ENCODE peak calls at places on chromosomes 3 and 15, in five cellular contexts. One of them, this sample, is unnamed.

GRCh38 chr3:72060447-72061034 is 275.6 kb upstream of the PROK2 start:
- DNase-seq in effector memory CD4-positive, alpha-beta T cell: no peak
- DNase-seq in lung: no peak
- DNase-seq in kidney epithelial cell: no peak
- DNase-seq in heart right ventricle: no peak
- DNase-seq in this sample: no peak

GRCh38 chr3:108505811-108506210 is 4.6 kb downstream of the MYH15 start:
- DNase-seq in effector memory CD4-positive, alpha-beta T cell: no peak
- DNase-seq in lung: no peak
- DNase-seq in kidney epithelial cell: no peak
- DNase-seq in heart right ventricle: no peak
- DNase-seq in this sample: no peak

GRCh38 chr3:12884104-12884742 is 42.9 kb upstream of the RPL32 start:
- DNase-seq in effector memory CD4-positive, alpha-beta T cell: no peak
- DNase-seq in lung: no peak
- DNase-seq in kidney epithelial cell: no peak
- DNase-seq in heart right ventricle: no peak
- DNase-seq in this sample: peak; percentile 52

GRCh38 chr3:115418583-115418982 is 204.7 kb upstream of the GAP43 start:
- DNase-seq in effector memory CD4-positive, alpha-beta T cell: no peak
- DNase-seq in lung: no peak
- DNase-seq in kidney epithelial cell: no peak
- DNase-seq in heart right ventricle: no peak
- DNase-seq in this sample: no peak

GRCh38 chr3:51243919-51244318 is 141.2 kb upstream of the MANF start:
- DNase-seq in effector memory CD4-positive, alpha-beta T cell: no peak
- DNase-seq in lung: no peak
- DNase-seq in kidney epithelial cell: no peak
- DNase-seq in heart right ventricle: no peak
- DNase-seq in this sample: no peak

GRCh38 chr15:51129513-51130197 is 34.9 kb upstream of the TNFAIP8L3 start:
- DNase-seq in effector memory CD4-positive, alpha-beta T cell: no peak
- DNase-seq in lung: no peak
- DNase-seq in kidney epithelial cell: no peak
- DNase-seq in heart right ventricle: no peak
- DNase-seq in this sample: no peak

GRCh38 chr3:177039875-177040274 is 157.4 kb downstream of the TBL1XR1 start:
- DNase-seq in effector memory CD4-positive, alpha-beta T cell: no peak
- DNase-seq in lung: no peak
- DNase-seq in kidney epithelial cell: no peak
- DNase-seq in heart right ventricle: no peak
- DNase-seq in this sample: no peak

GRCh38 chr3:107992976-107993684 is 97.7 kb downstream of the CD47 start:
- DNase-seq in effector memory CD4-positive, alpha-beta T cell: no peak
- DNase-seq in lung: no peak
- DNase-seq in kidney epithelial cell: no peak
- DNase-seq in heart right ventricle: no peak
- DNase-seq in this sample: no peak

GRCh38 chr3:173065543-173065970 is 75.5 kb downstream of the SPATA16 start:
- DNase-seq in effector memory CD4-positive, alpha-beta T cell: no peak
- DNase-seq in lung: no peak
- DNase-seq in kidney epithelial cell: no peak
- DNase-seq in heart right ventricle: peak; percentile 22
- DNase-seq in this sample: no peak

GRCh38 chr3:119295816-119296484 is 1.8 kb downstream of the ARHGAP31 start:
- DNase-seq in effector memory CD4-positive, alpha-beta T cell: no peak
- DNase-seq in lung: no peak
- DNase-seq in kidney epithelial cell: no peak
- DNase-seq in heart right ventricle: no peak
- DNase-seq in this sample: no peak

GRCh38 chr15:34993877-34994276 is 5.8 kb upstream of the ZNF770 start:
- DNase-seq in effector memory CD4-positive, alpha-beta T cell: no peak
- DNase-seq in lung: no peak
- DNase-seq in kidney epithelial cell: no peak
- DNase-seq in heart right ventricle: no peak
- DNase-seq in this sample: no peak

GRCh38 chr15:47475336-47475735 is 242.0 kb upstream of the SEMA6D start:
- DNase-seq in effector memory CD4-positive, alpha-beta T cell: no peak
- DNase-seq in lung: no peak
- DNase-seq in kidney epithelial cell: no peak
- DNase-seq in heart right ventricle: no peak
- DNase-seq in this sample: no peak

GRCh38 chr3:14413381-14414071 is 11.1 kb downstream of the SLC6A6 start:
- DNase-seq in effector memory CD4-positive, alpha-beta T cell: no peak
- DNase-seq in lung: peak; percentile 86
- DNase-seq in kidney epithelial cell: no peak
- DNase-seq in heart right ventricle: no peak
- DNase-seq in this sample: no peak

GRCh38 chr15:83561661-83562060 is 92.3 kb upstream of the ADAMTSL3 start:
- DNase-seq in effector memory CD4-positive, alpha-beta T cell: no peak
- DNase-seq in lung: no peak
- DNase-seq in kidney epithelial cell: no peak
- DNase-seq in heart right ventricle: no peak
- DNase-seq in this sample: no peak

GRCh38 chr15:57216288-57216687 is 160.0 kb upstream of the CGNL1 start:
- DNase-seq in effector memory CD4-positive, alpha-beta T cell: no peak
- DNase-seq in lung: no peak
- DNase-seq in kidney epithelial cell: no peak
- DNase-seq in heart right ventricle: no peak
- DNase-seq in this sample: no peak

GRCh38 chr3:110413807-110414748 is 657.5 kb upstream of the NECTIN3 start:
- DNase-seq in effector memory CD4-positive, alpha-beta T cell: no peak
- DNase-seq in lung: no peak
- DNase-seq in kidney epithelial cell: no peak
- DNase-seq in heart right ventricle: no peak
- DNase-seq in this sample: peak; percentile 8

GRCh38 chr15:27235689-27236088 is 264.7 kb downstream of the GABRG3 start:
- DNase-seq in effector memory CD4-positive, alpha-beta T cell: no peak
- DNase-seq in lung: no peak
- DNase-seq in kidney epithelial cell: no peak
- DNase-seq in heart right ventricle: no peak
- DNase-seq in this sample: no peak

GRCh38 chr3:137222736-137223135 is 265.0 kb downstream of the IL20RB start:
- DNase-seq in effector memory CD4-positive, alpha-beta T cell: no peak
- DNase-seq in lung: no peak
- DNase-seq in kidney epithelial cell: no peak
- DNase-seq in heart right ventricle: no peak
- DNase-seq in this sample: no peak

GRCh38 chr3:22263042-22263441 is 512.0 kb upstream of the ZNF385D start:
- DNase-seq in effector memory CD4-positive, alpha-beta T cell: no peak
- DNase-seq in lung: no peak
- DNase-seq in kidney epithelial cell: no peak
- DNase-seq in heart right ventricle: no peak
- DNase-seq in this sample: no peak

GRCh38 chr15:51970132-51970817 is 1.3 kb downstream of the LEO1 start:
- DNase-seq in effector memory CD4-positive, alpha-beta T cell: no peak
- DNase-seq in lung: no peak
- DNase-seq in kidney epithelial cell: no peak
- DNase-seq in heart right ventricle: no peak
- DNase-seq in this sample: no peak

GRCh38 chr3:134044459-134044858 is 14.7 kb upstream of the SLCO2A1 start:
- DNase-seq in effector memory CD4-positive, alpha-beta T cell: no peak
- DNase-seq in lung: no peak
- DNase-seq in kidney epithelial cell: no peak
- DNase-seq in heart right ventricle: no peak
- DNase-seq in this sample: no peak

GRCh38 chr3:190294030-190294429 is 28.2 kb downstream of the CLDN1 start:
- DNase-seq in effector memory CD4-positive, alpha-beta T cell: no peak
- DNase-seq in lung: no peak
- DNase-seq in kidney epithelial cell: no peak
- DNase-seq in heart right ventricle: no peak
- DNase-seq in this sample: no peak

GRCh38 chr15:75809986-75810750 is 33.1 kb upstream of the UBE2Q2 start:
- DNase-seq in effector memory CD4-positive, alpha-beta T cell: no peak
- DNase-seq in lung: no peak
- DNase-seq in kidney epithelial cell: no peak
- DNase-seq in heart right ventricle: no peak
- DNase-seq in this sample: no peak

GRCh38 chr3:49790626-49791411 is 4.5 kb upstream of the IP6K1 start:
- DNase-seq in effector memory CD4-positive, alpha-beta T cell: no peak
- DNase-seq in lung: no peak
- DNase-seq in kidney epithelial cell: no peak
- DNase-seq in heart right ventricle: no peak
- DNase-seq in this sample: no peak

GRCh38 chr15:72168131-72168825 is 29.3 kb downstream of the GRAMD2A start:
- DNase-seq in effector memory CD4-positive, alpha-beta T cell: no peak
- DNase-seq in lung: no peak
- DNase-seq in kidney epithelial cell: no peak
- DNase-seq in heart right ventricle: no peak
- DNase-seq in this sample: no peak

GRCh38 chr3:72044231-72044935 is 259.4 kb upstream of the PROK2 start:
- DNase-seq in effector memory CD4-positive, alpha-beta T cell: no peak
- DNase-seq in lung: no peak
- DNase-seq in kidney epithelial cell: no peak
- DNase-seq in heart right ventricle: no peak
- DNase-seq in this sample: no peak

GRCh38 chr3:182766108-182766507 is 27.2 kb upstream of the ATP11B start:
- DNase-seq in effector memory CD4-positive, alpha-beta T cell: no peak
- DNase-seq in lung: no peak
- DNase-seq in kidney epithelial cell: no peak
- DNase-seq in heart right ventricle: no peak
- DNase-seq in this sample: no peak

GRCh38 chr15:39199076-39199475 is 381.8 kb upstream of the THBS1 start:
- DNase-seq in effector memory CD4-positive, alpha-beta T cell: no peak
- DNase-seq in lung: no peak
- DNase-seq in kidney epithelial cell: no peak
- DNase-seq in heart right ventricle: peak; percentile 11
- DNase-seq in this sample: peak; percentile 23

GRCh38 chr15:68627476-68627875 is 48.7 kb downstream of the CORO2B start:
- DNase-seq in effector memory CD4-positive, alpha-beta T cell: no peak
- DNase-seq in lung: no peak
- DNase-seq in kidney epithelial cell: no peak
- DNase-seq in heart right ventricle: no peak
- DNase-seq in this sample: no peak

GRCh38 chr3:158792709-158793108 is 9.1 kb upstream of the MFSD1 start:
- DNase-seq in effector memory CD4-positive, alpha-beta T cell: no peak
- DNase-seq in lung: no peak
- DNase-seq in kidney epithelial cell: no peak
- DNase-seq in heart right ventricle: no peak
- DNase-seq in this sample: no peak

GRCh38 chr3:54134155-54134554 is 11.8 kb downstream of the CACNA2D3 start:
- DNase-seq in effector memory CD4-positive, alpha-beta T cell: no peak
- DNase-seq in lung: no peak
- DNase-seq in kidney epithelial cell: no peak
- DNase-seq in heart right ventricle: no peak
- DNase-seq in this sample: no peak

GRCh38 chr3:95725770-95726169 is 1088.6 kb upstream of the EPHA6 start:
- DNase-seq in effector memory CD4-positive, alpha-beta T cell: no peak
- DNase-seq in lung: no peak
- DNase-seq in kidney epithelial cell: no peak
- DNase-seq in heart right ventricle: no peak
- DNase-seq in this sample: no peak

DNA sequence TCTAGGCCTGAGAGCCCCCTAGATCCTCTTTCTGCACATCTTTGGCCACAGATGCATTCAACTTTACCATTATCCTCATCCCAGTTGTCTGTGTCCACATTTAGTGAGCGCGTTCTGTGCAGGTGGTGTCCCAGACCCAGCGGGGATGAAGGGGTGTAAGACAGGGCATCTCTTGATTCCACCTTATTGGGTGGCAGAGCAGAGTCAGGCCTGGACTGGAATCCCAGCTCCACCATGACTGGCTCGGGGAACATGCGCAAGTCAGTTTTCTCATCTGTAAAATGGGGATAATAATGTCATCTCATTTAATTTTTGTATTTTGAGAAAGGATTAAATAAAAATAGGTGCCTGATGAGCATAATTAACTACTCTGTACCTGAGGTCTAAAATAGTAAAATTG is 7.8 kb downstream of the SMAD6 start:
- DNase-seq in effector memory CD4-positive, alpha-beta T cell: no peak
- DNase-seq in lung: no peak
- DNase-seq in kidney epithelial cell: no peak
- DNase-seq in heart right ventricle: no peak
- DNase-seq in this sample: no peak
- H3K4me3 ChIP-seq in effector memory CD4-positive, alpha-beta T cell: no peak overlapping the region
- H3K4me3 ChIP-seq in lung: no peak overlapping the region
- H3K4me3 ChIP-seq in kidney epithelial cell: no peak overlapping the region
- H3K4me3 ChIP-seq in heart right ventricle: no peak overlapping the region
- H3K4me3 ChIP-seq in this sample: no peak overlapping the region

GRCh38 chr3:184258926-184259325 is 2.4 kb downstream of the CAMK2N2 start:
- DNase-seq in effector memory CD4-positive, alpha-beta T cell: no peak
- DNase-seq in lung: no peak
- DNase-seq in kidney epithelial cell: no peak
- DNase-seq in heart right ventricle: no peak
- DNase-seq in this sample: no peak
- H3K4me3 ChIP-seq in effector memory CD4-positive, alpha-beta T cell: no peak overlapping the region
- H3K4me3 ChIP-seq in lung: no peak overlapping the region
- H3K4me3 ChIP-seq in kidney epithelial cell: no peak overlapping the region
- H3K4me3 ChIP-seq in heart right ventricle: no peak overlapping the region
- H3K4me3 ChIP-seq in this sample: no peak overlapping the region

GRCh38 chr3:187318819-187319616 is 27.5 kb upstream of the MASP1 start:
- DNase-seq in effector memory CD4-positive, alpha-beta T cell: peak; percentile 20
- DNase-seq in lung: peak; percentile 36
- DNase-seq in kidney epithelial cell: peak; percentile 14
- DNase-seq in heart right ventricle: peak; percentile 43
- DNase-seq in this sample: peak; percentile 35
- H3K4me3 ChIP-seq in effector memory CD4-positive, alpha-beta T cell: no peak overlapping the region
- H3K4me3 ChIP-seq in lung: no peak overlapping the region
- H3K4me3 ChIP-seq in kidney epithelial cell: no peak overlapping the region
- H3K4me3 ChIP-seq in heart right ventricle: peak overlapping the region; percentile 44
- H3K4me3 ChIP-seq in this sample: peak overlapping the region; percentile 28

GRCh38 chr3:149527531-149528343 is 53.2 kb downstream of the TM4SF4 start:
- DNase-seq in effector memory CD4-positive, alpha-beta T cell: no peak
- DNase-seq in lung: no peak
- DNase-seq in kidney epithelial cell: no peak
- DNase-seq in heart right ventricle: peak; percentile 36
- DNase-seq in this sample: no peak

GRCh38 chr3:149528344-149528657 is 53.8 kb downstream of the TM4SF4 start:
- DNase-seq in effector memory CD4-positive, alpha-beta T cell: no peak
- DNase-seq in lung: no peak
- DNase-seq in kidney epithelial cell: no peak
- DNase-seq in heart right ventricle: no peak
- DNase-seq in this sample: no peak

GRCh38 chr3:149519912-149520311 is 45.4 kb downstream of the TM4SF4 start:
- DNase-seq in effector memory CD4-positive, alpha-beta T cell: no peak
- DNase-seq in lung: no peak
- DNase-seq in kidney epithelial cell: no peak
- DNase-seq in heart right ventricle: no peak
- DNase-seq in this sample: no peak

GRCh38 chr3:149529099-149529498 is 54.6 kb downstream of the TM4SF4 start:
- DNase-seq in effector memory CD4-positive, alpha-beta T cell: no peak
- DNase-seq in lung: no peak
- DNase-seq in kidney epithelial cell: no peak
- DNase-seq in heart right ventricle: no peak
- DNase-seq in this sample: no peak

DNA sequence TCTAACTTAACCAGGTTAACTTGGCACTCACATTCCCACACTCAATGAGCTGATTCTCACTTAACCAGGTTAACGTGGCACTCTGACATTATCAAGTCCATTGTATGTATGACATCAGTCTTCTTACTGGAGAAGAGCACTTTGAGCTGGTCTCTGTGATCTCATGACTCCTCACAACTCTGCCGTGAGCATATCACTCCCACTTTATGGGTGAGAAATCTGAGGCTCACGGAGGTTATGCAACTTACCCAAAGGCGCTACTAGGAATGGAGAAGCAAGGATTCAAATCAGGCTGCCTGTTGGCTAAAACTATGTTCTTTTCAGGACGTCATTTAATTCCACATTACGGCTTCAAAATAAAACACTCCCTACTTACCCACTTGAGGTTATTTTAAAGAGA is 49.4 kb downstream of the TM4SF4 start:
- DNase-seq in effector memory CD4-positive, alpha-beta T cell: no peak
- DNase-seq in lung: no peak
- DNase-seq in kidney epithelial cell: no peak
- DNase-seq in heart right ventricle: no peak
- DNase-seq in this sample: no peak
- H3K4me3 ChIP-seq in effector memory CD4-positive, alpha-beta T cell: no peak overlapping the region
- H3K4me3 ChIP-seq in lung: no peak overlapping the region
- H3K4me3 ChIP-seq in kidney epithelial cell: no peak overlapping the region
- H3K4me3 ChIP-seq in heart right ventricle: no peak overlapping the region
- H3K4me3 ChIP-seq in this sample: no peak overlapping the region